ENCODE peak calls at places on chromosome 13, in seven cellular contexts. Q is GM23248, H is NCI-H1105 treated with DMSO at 0.1 percent for 48 hours, F is brain microvascular endothelial cell, K is dorsolateral prefrontal cortex, T is HFF-Myc, C is body of pancreas. A is an unnamed sample.

GRCh38 chr13:113143466-113144254 is 14.8 kb upstream of the PROZ start:
- DNase-seq in Q (no peak), H (no peak), F (no peak), K (no peak), T (no peak), C (no peak), A (no peak)

GRCh38 chr13:34364633-34365032 is 546.7 kb downstream of the RFC3 start:
- DNase-seq in Q (peak), H (no peak), F (peak), K (no peak), T (no peak), C (no peak), A (no peak)

GRCh38 chr13:31908696-31909386 is 122.7 kb upstream of the FRY start:
- DNase-seq in Q (peak), H (no peak), F (no peak), K (no peak), T (no peak), C (no peak), A (no peak)

GRCh38 chr13:29924482-29924884 is 74.1 kb upstream of the UBL3 start:
- DNase-seq in Q (peak), H (no peak), F (peak), K (no peak), T (no peak), C (peak), A (peak)

GRCh38 chr13:108227651-108228272 is 9.6 kb downstream of the ABHD13 start:
- DNase-seq in Q (peak), H (peak), F (peak), K (no peak), T (peak), C (no peak), A (no peak)

GRCh38 chr13:33263976-33264619 is 21.5 kb downstream of the STARD13 start:
- DNase-seq in Q (peak), H (no peak), F (no peak), K (no peak), T (no peak), C (no peak), A (no peak)

GRCh38 chr13:82438320-82438719 is 1444.0 kb downstream of the SLITRK1 start:
- DNase-seq in Q (no peak), H (no peak), F (no peak), K (no peak), T (no peak), C (no peak), A (no peak)

GRCh38 chr13:42497798-42498197 is 76.2 kb upstream of the TNFSF11 start:
- DNase-seq in Q (peak), H (no peak), F (peak), K (no peak), T (no peak), C (no peak), A (peak)

GRCh38 chr13:51924756-51925544 is 63.2 kb downstream of the CCDC70 start:
- DNase-seq in Q (no peak), H (no peak), F (no peak), K (no peak), T (no peak), C (no peak), A (no peak)

GRCh38 chr13:67147257-67148218 is 82.6 kb downstream of the PCDH9 start:
- DNase-seq in Q (peak), H (no peak), F (peak), K (no peak), T (peak), C (no peak), A (no peak)

GRCh38 chr13:51222510-51223283 is 499 bp downstream of the FAM124A start:
- DNase-seq in Q (peak), H (peak), F (no peak), K (peak), T (no peak), C (no peak), A (peak)